ENCODE peak calls at places on chromosomes 16 and 17, in four cellular contexts. V is A549; R is activated CD8-positive, alpha-beta T cell treated with anti-CD3 and anti-CD28 coated beads for 36 hours; O is AG10803. N is an unnamed sample.

GRCh38 chr17:65086465-65086864 is 29.9 kb upstream of the GNA13 start:
- DNase-seq in V (no peak), R (no peak), O (no peak), N (no peak)

GRCh38 chr17:58703137-58703846 is 10.9 kb downstream of the RAD51C start:
- DNase-seq in V (no peak), R (no peak), O (peak), N (peak)

GRCh38 chr16:27772093-27772820 is 222.3 kb downstream of the KATNIP start:
- DNase-seq in V (no peak), R (no peak), O (no peak), N (no peak)

GRCh38 chr17:39679521-39680192 is 8.2 kb downstream of the PGAP3 start:
- DNase-seq in V (no peak), R (peak), O (no peak), N (no peak)

GRCh38 chr16:75305364-75306101 is 54.1 kb upstream of the BCAR1 start:
- DNase-seq in V (peak), R (peak), O (peak), N (peak)

GRCh38 chr16:57986196-57986595 is 14.3 kb downstream of the ZNF319 start:
- DNase-seq in V (no peak), R (no peak), O (no peak), N (no peak)

GRCh38 chr17:16483021-16483645 is 8.9 kb downstream of the LRRC75A start:
- DNase-seq in V (no peak), R (no peak), O (no peak), N (no peak)

GRCh38 chr17:77471984-77472836 is 331.4 kb downstream of the SEC14L1 start:
- DNase-seq in V (no peak), R (peak), O (peak), N (peak)

GRCh38 chr16:80569440-80570105 is 28.8 kb downstream of the DYNLRB2 start:
- DNase-seq in V (no peak), R (peak), O (peak), N (peak)

GRCh38 chr16:82655720-82656500 is 29.1 kb downstream of the CDH13 start:
- DNase-seq in V (no peak), R (no peak), O (no peak), N (no peak)

GRCh38 chr16:19980866-19981265 is 92.8 kb downstream of the GPR139 start:
- DNase-seq in V (peak), R (peak), O (no peak), N (no peak)

GRCh38 chr17:58279016-58279671 is 1.6 kb downstream of the MPO start:
- DNase-seq in V (no peak), R (no peak), O (peak), N (no peak)

GRCh38 chr17:65177901-65178300 is 40.7 kb downstream of the RGS9 start:
- DNase-seq in V (no peak), R (no peak), O (peak), N (peak)

GRCh38 chr16:84518804-84519341 is 14.4 kb upstream of the MEAK7 start:
- DNase-seq in V (no peak), R (peak), O (no peak), N (no peak)

GRCh38 chr16:51818342-51818944 is 667.4 kb upstream of the SALL1 start:
- DNase-seq in V (no peak), R (peak), O (peak), N (peak)

GRCh38 chr17:17810374-17811248 is 26.2 kb downstream of the SREBF1 start:
- DNase-seq in V (no peak), R (no peak), O (no peak), N (no peak)

GRCh38 chr17:82959242-82959930 is 119.6 kb upstream of the ZNF750 start:
- DNase-seq in V (no peak), R (no peak), O (no peak), N (no peak)

GRCh38 chr17:7982171-7982570 is 20.2 kb upstream of the GUCY2D start:
- DNase-seq in V (no peak), R (no peak), O (peak), N (peak)

GRCh38 chr17:40551874-40552768 is 13.2 kb downstream of the CCR7 start:
- DNase-seq in V (peak), R (peak), O (peak), N (peak)

GRCh38 chr16:29011112-29011511 is 26.3 kb downstream of the LAT start:
- DNase-seq in V (no peak), R (peak), O (no peak), N (no peak)

GRCh38 chr16:84271866-84272265 is 22.8 kb upstream of the WFDC1 start:
- DNase-seq in V (no peak), R (no peak), O (no peak), N (no peak)

GRCh38 chr17:40937384-40937819 is at the start of gene KRT23:
- DNase-seq in V (no peak), R (peak), O (no peak), N (no peak)

GRCh38 chr17:2656293-2656692 is 55.3 kb downstream of the CLUH start:
- DNase-seq in V (no peak), R (no peak), O (no peak), N (no peak)

GRCh38 chr17:71914042-71914441 is 206.8 kb upstream of the SOX9 start:
- DNase-seq in V (no peak), R (no peak), O (no peak), N (no peak)

GRCh38 chr17:3981455-3981854 is 17.2 kb upstream of the ATP2A3 start:
- DNase-seq in V (no peak), R (no peak), O (no peak), N (no peak)

GRCh38 chr17:3762922-3763776 is 37.8 kb downstream of the ITGAE start:
- DNase-seq in V (no peak), R (peak), O (no peak), N (no peak)

GRCh38 chr16:19912445-19913305 is 28.0 kb upstream of the GPRC5B start:
- DNase-seq in V (no peak), R (no peak), O (peak), N (peak)

GRCh38 chr17:49218941-49219913 is 8.7 kb downstream of the ABI3 start:
- DNase-seq in V (no peak), R (peak), O (no peak), N (no peak)

GRCh38 chr17:72421128-72422092 is 300.6 kb downstream of the SOX9 start:
- DNase-seq in V (peak), R (peak), O (peak), N (peak)

GRCh38 chr16:867421-868385 is 67.2 kb upstream of the GNG13 start:
- DNase-seq in V (no peak), R (no peak), O (no peak), N (no peak)

GRCh38 chr16:689175-689897 is 862 bp downstream of the WDR24 start:
- DNase-seq in V (no peak), R (no peak), O (no peak), N (no peak)

GRCh38 chr17:7282752-7283321 is 1.3 kb downstream of the SLC2A4 start:
- DNase-seq in V (no peak), R (no peak), O (no peak), N (no peak)

GRCh38 chr16:75550211-75550662 is 5.8 kb downstream of the TMEM231 start:
- DNase-seq in V (peak), R (peak), O (no peak), N (peak)

GRCh38 chr16:29664133-29664912 is 1.3 kb downstream of the SPN start:
- DNase-seq in V (no peak), R (peak), O (no peak), N (no peak)

GRCh38 chr17:2419526-2419925 is 18.7 kb upstream of the MNT start:
- DNase-seq in V (no peak), R (no peak), O (no peak), N (no peak)

GRCh38 chr16:586047-586644 is 3.7 kb upstream of the RAB40C start:
- DNase-seq in V (no peak), R (no peak), O (peak), N (no peak)

GRCh38 chr17:28547096-28547622 is 5.3 kb downstream of the UNC119 start:
- DNase-seq in V (no peak), R (no peak), O (no peak), N (no peak)

GRCh38 chr17:28547623-28548416 is 4.6 kb downstream of the UNC119 start:
- DNase-seq in V (peak), R (peak), O (peak), N (peak)

GRCh38 chr17:28549274-28550132 is 2.9 kb downstream of the UNC119 start:
- DNase-seq in V (no peak), R (peak), O (no peak), N (no peak)

GRCh38 chr17:28550858-28551257 is 1.6 kb downstream of the UNC119 start:
- DNase-seq in V (no peak), R (no peak), O (no peak), N (no peak)

DNA sequence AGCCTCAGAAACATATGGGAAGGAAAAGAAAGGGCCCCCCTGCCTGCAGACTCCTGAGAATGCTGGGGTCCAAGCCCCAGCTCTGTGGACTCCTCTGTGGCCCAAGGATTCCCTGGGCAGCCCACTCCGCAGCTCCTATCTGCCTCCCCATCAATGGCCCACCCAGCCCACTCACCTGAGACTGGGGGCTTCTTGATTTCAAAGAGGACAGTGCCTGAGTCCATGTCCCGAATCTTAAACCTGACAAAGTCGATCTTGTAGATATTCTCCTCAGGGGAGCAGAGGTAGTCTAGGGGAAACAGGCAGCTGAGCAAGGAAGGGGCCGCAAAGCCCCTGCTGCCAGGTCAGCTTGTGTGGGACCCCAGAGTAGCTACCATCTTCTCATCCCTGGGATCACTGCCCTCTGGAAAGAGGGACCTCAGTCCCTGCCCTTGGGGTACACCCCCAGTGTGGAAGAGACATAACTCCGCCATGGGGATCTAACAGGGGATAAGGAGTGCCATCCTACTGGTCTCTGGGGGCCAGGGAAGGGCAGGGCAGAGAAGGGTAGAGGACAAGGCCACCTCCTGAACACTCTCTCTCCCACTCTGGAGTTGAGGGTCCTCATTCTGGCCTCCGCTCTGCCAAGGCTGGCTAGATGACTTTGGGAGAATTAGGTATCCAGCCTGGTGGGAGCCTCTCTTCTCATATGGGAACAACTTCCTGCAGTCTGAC is 3.9 kb downstream of the UNC119 start:
- DNase-seq in V (no peak), R (no peak), O (no peak), N (no peak)
- TF ChIP-seq CTCF in V (no peak), R (peak), O (no peak), N (peak)

GRCh38 chr17:62757518-62757951 is 50.6 kb downstream of the MARCHF10 start:
- DNase-seq in V (no peak), R (no peak), O (peak), N (no peak)

GRCh38 chr17:62753562-62753961 is 54.6 kb downstream of the MARCHF10 start:
- DNase-seq in V (no peak), R (no peak), O (no peak), N (no peak)

GRCh38 chr17:62754696-62755095 is 53.4 kb downstream of the MARCHF10 start:
- DNase-seq in V (no peak), R (no peak), O (peak), N (no peak)

GRCh38 chr17:62755139-62755851 is 52.8 kb downstream of the MARCHF10 start:
- DNase-seq in V (no peak), R (no peak), O (no peak), N (no peak)

GRCh38 chr17:62756198-62756597 is 51.9 kb downstream of the MARCHF10 start:
- DNase-seq in V (no peak), R (no peak), O (no peak), N (no peak)
- TF ChIP-seq CTCF in V (no peak), R (no peak), O (no peak), N (no peak)

DNA sequence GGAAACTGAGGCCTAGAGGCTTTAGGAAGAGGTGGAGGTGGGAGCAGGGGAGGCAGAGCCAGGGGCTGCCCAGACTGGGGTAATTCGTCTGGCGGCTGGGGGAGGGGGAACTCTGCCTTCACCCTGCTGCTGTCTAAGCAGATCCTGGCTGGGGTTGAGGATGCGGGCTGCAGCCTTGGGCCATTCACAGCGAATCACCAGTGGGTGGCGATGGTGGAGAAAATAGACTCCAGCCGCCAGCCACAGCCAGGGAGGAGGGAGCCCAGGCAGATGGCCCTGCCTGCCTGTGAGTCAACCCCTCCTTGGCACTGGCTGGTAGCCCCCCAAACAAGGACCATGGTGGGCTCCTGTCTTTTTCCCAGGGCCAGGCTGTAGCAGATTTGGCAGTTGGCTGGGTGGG is 41.7 kb upstream of the CDH5 start:
- DNase-seq in V (peak), R (peak), O (peak), N (peak)
- TF ChIP-seq CTCF in V (peak), R (no peak), O (no peak), N (peak)

GRCh38 chr17:29245401-29245800 is 1.3 kb upstream of the CRYBA1 start:
- DNase-seq in V (no peak), R (no peak), O (no peak), N (no peak)

GRCh38 chr17:29242051-29242450 is 4.6 kb upstream of the CRYBA1 start:
- DNase-seq in V (no peak), R (no peak), O (no peak), N (no peak)

GRCh38 chr17:29241015-29241963 is 5.4 kb upstream of the CRYBA1 start:
- DNase-seq in V (peak), R (peak), O (peak), N (peak)

GRCh38 chr17:29242790-29243189 is 3.9 kb upstream of the CRYBA1 start:
- DNase-seq in V (no peak), R (no peak), O (no peak), N (no peak)

DNA sequence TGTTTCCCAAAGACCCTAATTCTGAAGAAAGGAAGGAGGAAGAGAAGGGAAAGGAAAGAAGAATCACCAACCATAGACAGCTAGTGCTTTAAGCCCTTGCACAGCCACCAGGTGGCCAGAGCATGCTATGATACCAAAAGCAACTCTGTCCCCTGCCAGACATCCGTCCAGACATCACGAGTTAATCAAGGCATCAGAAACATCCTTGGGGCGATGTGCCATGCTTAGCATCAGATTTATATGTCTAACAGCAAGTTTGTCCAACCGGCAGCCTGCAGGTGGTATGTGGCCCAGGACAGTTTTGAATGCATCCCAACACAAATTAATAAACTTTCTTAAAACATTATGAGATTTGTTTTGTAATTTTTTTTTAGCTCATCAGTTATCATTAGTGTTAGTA is 2.9 kb upstream of the CRYBA1 start:
- DNase-seq in V (peak), R (peak), O (peak), N (peak)
- TF ChIP-seq CTCF in V (peak), R (peak), O (peak), N (peak)

N was measured in HFFc6.